ENCODE peak calls at places on chromosomes 3 and 15, in eight cellular contexts. B is LHCN-M2; U is astrocyte of the cerebellum; F is KBM-7; D is left ventricle myocardium inferior; P is activated CD4-positive, alpha-beta T cell treated with anti-CD3 and anti-CD28 coated beads, Interleukin-2, amount 50 U/mL, for 24 hours; H is Panc1; A is ACHN. N is an unnamed sample.

GRCh38 chr15:45399381-45400212 is 21.3 kb upstream of the GATM start:
- DNase-seq in B (peak), U (peak), F (peak), D (no peak), P (no peak), H (peak), A (peak), N (no peak)

GRCh38 chr3:10992017-10992945 is at the start of gene SLC6A1:
- DNase-seq in B (no peak), U (no peak), F (peak), D (no peak), P (no peak), H (no peak), A (peak), N (no peak)

GRCh38 chr15:90451215-90451850 is 63.3 kb downstream of the IQGAP1 start:
- DNase-seq in B (peak), U (peak), F (no peak), D (no peak), P (no peak), H (no peak), A (no peak), N (no peak)

GRCh38 chr3:31503456-31503855 is 29.3 kb upstream of the STT3B start:
- DNase-seq in B (no peak), U (no peak), F (no peak), D (no peak), P (no peak), H (no peak), A (no peak), N (no peak)

GRCh38 chr15:30997270-30997669 is 5.8 kb upstream of the MTMR10 start:
- DNase-seq in B (no peak), U (no peak), F (no peak), D (no peak), P (no peak), H (no peak), A (no peak), N (no peak)

GRCh38 chr3:12662593-12663310 is 1.2 kb downstream of the RAF1 start:
- DNase-seq in B (peak), U (no peak), F (peak), D (peak), P (no peak), H (no peak), A (peak), N (peak)

GRCh38 chr15:47523669-47524068 is 193.6 kb upstream of the SEMA6D start:
- DNase-seq in B (no peak), U (peak), F (peak), D (no peak), P (no peak), H (no peak), A (no peak), N (no peak)

GRCh38 chr3:5276953-5277352 is 89.4 kb downstream of the EDEM1 start:
- DNase-seq in B (no peak), U (no peak), F (no peak), D (no peak), P (no peak), H (no peak), A (no peak), N (no peak)

GRCh38 chr15:41022487-41023090 is 69.3 kb downstream of the CHAC1 start:
- DNase-seq in B (peak), U (peak), F (peak), D (no peak), P (peak), H (peak), A (peak), N (no peak)

GRCh38 chr3:183028416-183028815 is 48.1 kb upstream of the DCUN1D1 start:
- DNase-seq in B (no peak), U (no peak), F (no peak), D (no peak), P (no peak), H (no peak), A (no peak), N (no peak)

GRCh38 chr3:128329491-128330300 is 137.0 kb downstream of the DNAJB8 start:
- DNase-seq in B (no peak), U (no peak), F (no peak), D (no peak), P (no peak), H (no peak), A (no peak), N (no peak)

GRCh38 chr3:29064085-29064484 is 216.8 kb upstream of the RBMS3 start:
- DNase-seq in B (peak), U (peak), F (no peak), D (no peak), P (no peak), H (no peak), A (no peak), N (no peak)

GRCh38 chr15:87777054-87777498 is 479.5 kb downstream of the NTRK3 start:
- DNase-seq in B (peak), U (peak), F (no peak), D (no peak), P (no peak), H (no peak), A (peak), N (no peak)

GRCh38 chr3:40109641-40110490 is 199.6 kb upstream of the EIF1B start:
- DNase-seq in B (peak), U (no peak), F (no peak), D (no peak), P (no peak), H (no peak), A (no peak), N (no peak)

GRCh38 chr3:42394579-42395288 is 15.7 kb downstream of the LYZL4 start:
- DNase-seq in B (no peak), U (no peak), F (no peak), D (no peak), P (no peak), H (no peak), A (no peak), N (no peak)

GRCh38 chr15:99961011-99961441 is 227.8 kb upstream of the LYSMD4 start:
- DNase-seq in B (peak), U (no peak), F (no peak), D (no peak), P (peak), H (no peak), A (peak), N (no peak)

GRCh38 chr3:133997871-133998635 is 31.7 kb downstream of the SLCO2A1 start:
- DNase-seq in B (no peak), U (no peak), F (no peak), D (no peak), P (no peak), H (no peak), A (no peak), N (no peak)

GRCh38 chr3:36813320-36813719 is 49.0 kb upstream of the DCLK3 start:
- DNase-seq in B (no peak), U (no peak), F (no peak), D (no peak), P (no peak), H (no peak), A (no peak), N (no peak)

GRCh38 chr3:161273589-161274218 is 52.6 kb downstream of the NMD3 start:
- DNase-seq in B (peak), U (peak), F (peak), D (no peak), P (peak), H (no peak), A (peak), N (no peak)

GRCh38 chr3:113812854-113813253 is 25.7 kb upstream of the GRAMD1C start:
- DNase-seq in B (no peak), U (no peak), F (no peak), D (no peak), P (no peak), H (no peak), A (no peak), N (no peak)

GRCh38 chr3:124582621-124583437 is 147.4 kb upstream of the UMPS start:
- DNase-seq in B (no peak), U (no peak), F (peak), D (no peak), P (no peak), H (no peak), A (no peak), N (no peak)

GRCh38 chr3:189685854-189686253 is 54.7 kb downstream of the TP63 start:
- DNase-seq in B (peak), U (peak), F (no peak), D (no peak), P (no peak), H (no peak), A (no peak), N (no peak)

GRCh38 chr3:195821403-195822130 is 9.8 kb upstream of the MUC4 start:
- DNase-seq in B (no peak), U (no peak), F (no peak), D (no peak), P (no peak), H (no peak), A (no peak), N (peak)

GRCh38 chr15:79068790-79069189 is 21.8 kb downstream of the RASGRF1 start:
- DNase-seq in B (no peak), U (no peak), F (no peak), D (no peak), P (no peak), H (no peak), A (no peak), N (no peak)

GRCh38 chr3:114022145-114022544 is 34.2 kb downstream of the CCDC191 start:
- DNase-seq in B (no peak), U (no peak), F (no peak), D (no peak), P (no peak), H (no peak), A (no peak), N (no peak)

GRCh38 chr15:51348688-51349087 is 7.2 kb downstream of the GLDN start:
- DNase-seq in B (no peak), U (no peak), F (no peak), D (no peak), P (no peak), H (no peak), A (no peak), N (no peak)

GRCh38 chr3:186517218-186517617 is 27.0 kb downstream of the CRYGS start:
- DNase-seq in B (no peak), U (no peak), F (no peak), D (no peak), P (no peak), H (no peak), A (no peak), N (no peak)

GRCh38 chr3:193829781-193830180 is 236.8 kb downstream of the OPA1 start:
- DNase-seq in B (peak), U (peak), F (no peak), D (no peak), P (no peak), H (no peak), A (peak), N (no peak)

GRCh38 chr15:60079210-60079609 is 75.1 kb downstream of the FOXB1 start:
- DNase-seq in B (no peak), U (no peak), F (no peak), D (no peak), P (no peak), H (no peak), A (peak), N (no peak)

GRCh38 chr15:37075777-37076176 is 24.6 kb downstream of the MEIS2 start:
- DNase-seq in B (no peak), U (no peak), F (no peak), D (no peak), P (no peak), H (no peak), A (no peak), N (no peak)

GRCh38 chr15:68112711-68113110 is 58.6 kb downstream of the PIAS1 start:
- DNase-seq in B (no peak), U (no peak), F (no peak), D (no peak), P (no peak), H (no peak), A (no peak), N (no peak)